ENCODE peak calls at places on chromosomes 4 and X, in ten cellular contexts. F is astrocyte of the spinal cord, Y is fibroblast of lung, K is tibial nerve, Q is HFF-Myc, G is psoas muscle, O is transverse colon, I is sigmoid colon, J is thoracic aorta, U is Peyer's patch. Z is an unnamed sample.

GRCh38 chr4:114136067-114136466 is 156.6 kb upstream of the ARSJ start:
- DNase-seq in F (no peak), Y (peak; percentile 27), K (no peak), Q (no peak), G (no peak), O (no peak), I (no peak), J (no peak), U (no peak), Z (peak; percentile 24)

GRCh38 chrX:153469811-153470410 is 465 bp downstream of the HAUS7 start:
- DNase-seq in F (peak; percentile 13), Y (no peak), K (no peak), Q (no peak), G (peak; percentile 66), O (no peak), I (no peak), J (no peak), U (peak; percentile 22), Z (peak; percentile 21)

GRCh38 chrX:46812445-46812844 is 24.4 kb upstream of the RP2 start:
- DNase-seq in F (no peak), Y (no peak), K (no peak), Q (no peak), G (no peak), O (no peak), I (no peak), J (no peak), U (no peak), Z (no peak)

GRCh38 chrX:53266914-53267313 is 14.5 kb downstream of the IQSEC2 start:
- DNase-seq in F (no peak), Y (no peak), K (no peak), Q (no peak), G (no peak), O (no peak), I (no peak), J (no peak), U (no peak), Z (no peak)

GRCh38 chr4:151199496-151200190 is 77.3 kb upstream of the PRSS48 start:
- DNase-seq in F (no peak), Y (no peak), K (peak; percentile 25), Q (no peak), G (no peak), O (no peak), I (no peak), J (no peak), U (no peak), Z (peak; percentile 50)

GRCh38 chr4:54187148-54187547 is 41.9 kb upstream of the PDGFRA start:
- DNase-seq in F (no peak), Y (no peak), K (no peak), Q (no peak), G (no peak), O (peak; percentile 11), I (no peak), J (no peak), U (no peak), Z (no peak)

GRCh38 chrX:119252716-119253115 is 16.6 kb downstream of the PGRMC1 start:
- DNase-seq in F (no peak), Y (no peak), K (no peak), Q (no peak), G (no peak), O (no peak), I (no peak), J (no peak), U (no peak), Z (no peak)

GRCh38 chr4:105060628-105061027 is 86.0 kb upstream of the TET2 start:
- DNase-seq in F (peak; percentile 83), Y (peak; percentile 82), K (no peak), Q (no peak), G (no peak), O (no peak), I (no peak), J (no peak), U (no peak), Z (no peak)

GRCh38 chr4:117691572-117692351 is 342.5 kb upstream of the NDST3 start:
- DNase-seq in F (no peak), Y (no peak), K (no peak), Q (no peak), G (no peak), O (no peak), I (no peak), J (no peak), U (no peak), Z (no peak)

GRCh38 chr4:151417164-151417571 is 8.2 kb downstream of the FHIP1A start:
- DNase-seq in F (peak; percentile 15), Y (no peak), K (no peak), Q (peak; percentile 7), G (no peak), O (no peak), I (no peak), J (no peak), U (no peak), Z (no peak)

GRCh38 chrX:38803609-38804480 is 2.6 kb downstream of the MID1IP1 start:
- DNase-seq in F (peak; percentile 76), Y (peak; percentile 63), K (peak; percentile 67), Q (peak; percentile 30), G (peak; percentile 94), O (peak; percentile 88), I (peak; percentile 92), J (peak; percentile 31), U (peak; percentile 71), Z (peak; percentile 61)

GRCh38 chr4:13238936-13239335 is 245.2 kb downstream of the RAB28 start:
- DNase-seq in F (no peak), Y (no peak), K (no peak), Q (no peak), G (no peak), O (no peak), I (no peak), J (no peak), U (no peak), Z (no peak)

GRCh38 chr4:102759835-102760644 is 728 bp downstream of the MANBA start:
- DNase-seq in F (peak; percentile 56), Y (peak; percentile 59), K (peak; percentile 16), Q (no peak), G (no peak), O (peak; percentile 28), I (peak; percentile 81), J (no peak), U (peak; percentile 71), Z (peak; percentile 45)

GRCh38 chr4:166066936-166067335 is 193.9 kb downstream of the TLL1 start:
- DNase-seq in F (no peak), Y (no peak), K (no peak), Q (no peak), G (no peak), O (no peak), I (no peak), J (no peak), U (no peak), Z (no peak)

GRCh38 chr4:24067781-24068193 is 177.9 kb upstream of the PPARGC1A start:
- DNase-seq in F (peak; percentile 53), Y (peak; percentile 80), K (peak; percentile 14), Q (peak; percentile 67), G (peak; percentile 82), O (no peak), I (no peak), J (no peak), U (no peak), Z (peak; percentile 54)

GRCh38 chrX:14050704-14051103 is 21.0 kb upstream of the GEMIN8 start:
- DNase-seq in F (no peak), Y (peak; percentile 12), K (no peak), Q (no peak), G (no peak), O (no peak), I (no peak), J (no peak), U (no peak), Z (peak; percentile 29)

GRCh38 chr4:104989363-104989762 is 157.3 kb upstream of the TET2 start:
- DNase-seq in F (peak; percentile 62), Y (peak; percentile 79), K (no peak), Q (no peak), G (no peak), O (no peak), I (no peak), J (no peak), U (no peak), Z (no peak)

GRCh38 chr4:151184523-151185458 is 85.4 kb downstream of the RPS3A start:
- DNase-seq in F (peak; percentile 78), Y (peak; percentile 83), K (no peak), Q (peak; percentile 20), G (no peak), O (no peak), I (no peak), J (no peak), U (no peak), Z (peak; percentile 43)

GRCh38 chr4:76420311-76420710 is 630 bp downstream of the CCDC158 start:
- DNase-seq in F (no peak), Y (no peak), K (no peak), Q (no peak), G (no peak), O (no peak), I (no peak), J (no peak), U (no peak), Z (no peak)

GRCh38 chr4:86594559-86595425 is 677 bp downstream of the PTPN13 start:
- DNase-seq in F (peak; percentile 88), Y (peak; percentile 88), K (no peak), Q (peak; percentile 89), G (peak; percentile 50), O (peak; percentile 23), I (peak; percentile 69), J (no peak), U (no peak), Z (peak; percentile 99)
- TF ChIP-seq CTCF in F (peak; percentile 16), Y (peak; percentile 23), K (peak; percentile 5), Q (peak; percentile 26), G (no peak), O (no peak), I (no peak), J (no peak), U (no peak), Z (peak; percentile 46)

GRCh38 chr4:168153596-168154440 is 61.5 kb downstream of the ANXA10 start:
- DNase-seq in F (peak; percentile 92), Y (peak; percentile 79), K (peak; percentile 70), Q (peak; percentile 36), G (peak; percentile 84), O (peak; percentile 77), I (no peak), J (peak; percentile 20), U (peak; percentile 43), Z (peak; percentile 82)
- H3K4me3 ChIP-seq in F (peak overlapping the region; percentile 26), Y (no peak overlapping the region), K (peak overlapping the region; percentile 29), Q (no peak overlapping the region), G (peak overlapping the region; percentile 51), O (no peak overlapping the region), I (peak overlapping the region; percentile 32), J (peak overlapping the region; percentile 57), U (no peak overlapping the region), Z (peak overlapping the region; percentile 2)

DNA sequence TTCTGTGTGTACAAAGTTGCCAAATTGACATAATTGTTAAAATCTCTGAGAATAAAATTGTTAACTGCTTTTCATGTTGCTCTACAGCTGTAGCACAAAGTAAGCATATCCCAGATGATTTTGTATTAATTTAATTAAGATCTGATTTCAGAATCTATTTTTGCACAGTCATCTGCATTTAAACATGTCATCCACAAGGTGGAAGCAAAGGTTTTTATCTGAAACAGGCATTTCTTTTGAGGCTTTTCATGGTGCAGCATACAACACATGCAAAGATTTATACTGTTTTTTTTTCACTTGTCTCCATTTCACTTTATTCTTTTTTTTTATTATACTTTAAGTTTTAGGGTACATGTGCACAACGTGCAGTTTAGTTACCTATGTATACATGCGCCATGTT is 51.2 kb downstream of the GC start:
- DNase-seq in F (peak; percentile 52), Y (peak; percentile 45), K (no peak), Q (peak; percentile 3), G (no peak), O (no peak), I (no peak), J (no peak), U (no peak), Z (peak; percentile 36)
- TF ChIP-seq CTCF in F (peak; percentile 37), Y (peak; percentile 40), K (no peak), Q (no peak), G (no peak), O (peak; percentile 42), I (no peak), J (no peak), U (no peak), Z (peak; percentile 49)

GRCh38 chr4:1898681-1899080 is 27.5 kb downstream of the NSD2 start:
- DNase-seq in F (no peak), Y (no peak), K (no peak), Q (no peak), G (no peak), O (no peak), I (no peak), J (no peak), U (no peak), Z (no peak)
- H3K4me3 ChIP-seq in F (no peak overlapping the region), Y (no peak overlapping the region), K (no peak overlapping the region), Q (no peak overlapping the region), G (no peak overlapping the region), O (no peak overlapping the region), I (no peak overlapping the region), J (no peak overlapping the region), U (no peak overlapping the region), Z (no peak overlapping the region)

Z was measured in AG10803.